ENCODE peak calls at places on chromosomes 7 and 10, in ten cellular contexts. One of them, this sample, is unnamed.

GRCh38 chr10:110500515-110500905 is 2.8 kb downstream of the DUSP5 start:
- DNase-seq in iPS-NIHi11: no peak
- DNase-seq in fibroblast of pulmonary artery: peak
- DNase-seq in activated CD8-positive, alpha-beta memory T cell treated with anti-CD3 and anti-CD28 coated beads for 48 hours: no peak
- DNase-seq in left colon: no peak
- DNase-seq in heart left ventricle: peak
- DNase-seq in T-helper 9 cell: no peak
- DNase-seq in NCI-H1105 treated with DMSO at 0.1 percent for 48 hours: no peak
- DNase-seq in GM19239: no peak
- DNase-seq in NCI-H1092 treated with DMSO at 0.1 percent for 48 hours: no peak
- DNase-seq in this sample: no peak

GRCh38 chr7:81111358-81111757 is 192.5 kb upstream of the SEMA3C start:
- DNase-seq in iPS-NIHi11: no peak
- DNase-seq in fibroblast of pulmonary artery: peak
- DNase-seq in activated CD8-positive, alpha-beta memory T cell treated with anti-CD3 and anti-CD28 coated beads for 48 hours: no peak
- DNase-seq in left colon: no peak
- DNase-seq in heart left ventricle: no peak
- DNase-seq in T-helper 9 cell: no peak
- DNase-seq in NCI-H1105 treated with DMSO at 0.1 percent for 48 hours: no peak
- DNase-seq in GM19239: no peak
- DNase-seq in NCI-H1092 treated with DMSO at 0.1 percent for 48 hours: no peak
- DNase-seq in this sample: no peak

GRCh38 chr10:96497391-96497790 is 16.3 kb downstream of the TLL2 start:
- DNase-seq in iPS-NIHi11: no peak
- DNase-seq in fibroblast of pulmonary artery: no peak
- DNase-seq in activated CD8-positive, alpha-beta memory T cell treated with anti-CD3 and anti-CD28 coated beads for 48 hours: no peak
- DNase-seq in left colon: no peak
- DNase-seq in heart left ventricle: no peak
- DNase-seq in T-helper 9 cell: no peak
- DNase-seq in NCI-H1105 treated with DMSO at 0.1 percent for 48 hours: no peak
- DNase-seq in GM19239: no peak
- DNase-seq in NCI-H1092 treated with DMSO at 0.1 percent for 48 hours: no peak
- DNase-seq in this sample: no peak

GRCh38 chr10:48363617-48364355 is 57.3 kb downstream of the MAPK8 start:
- DNase-seq in iPS-NIHi11: peak
- DNase-seq in fibroblast of pulmonary artery: peak
- DNase-seq in activated CD8-positive, alpha-beta memory T cell treated with anti-CD3 and anti-CD28 coated beads for 48 hours: no peak
- DNase-seq in left colon: peak
- DNase-seq in heart left ventricle: peak
- DNase-seq in T-helper 9 cell: no peak
- DNase-seq in NCI-H1105 treated with DMSO at 0.1 percent for 48 hours: peak
- DNase-seq in GM19239: no peak
- DNase-seq in NCI-H1092 treated with DMSO at 0.1 percent for 48 hours: peak
- DNase-seq in this sample: no peak

GRCh38 chr7:99385564-99385963 is 11.0 kb downstream of the ARPC1B start:
- DNase-seq in iPS-NIHi11: no peak
- DNase-seq in fibroblast of pulmonary artery: no peak
- DNase-seq in activated CD8-positive, alpha-beta memory T cell treated with anti-CD3 and anti-CD28 coated beads for 48 hours: no peak
- DNase-seq in left colon: no peak
- DNase-seq in heart left ventricle: no peak
- DNase-seq in T-helper 9 cell: no peak
- DNase-seq in NCI-H1105 treated with DMSO at 0.1 percent for 48 hours: no peak
- DNase-seq in GM19239: no peak
- DNase-seq in NCI-H1092 treated with DMSO at 0.1 percent for 48 hours: no peak
- DNase-seq in this sample: no peak

GRCh38 chr7:50641442-50642405 is 76.5 kb upstream of the DDC start:
- DNase-seq in iPS-NIHi11: no peak
- DNase-seq in fibroblast of pulmonary artery: no peak
- DNase-seq in activated CD8-positive, alpha-beta memory T cell treated with anti-CD3 and anti-CD28 coated beads for 48 hours: no peak
- DNase-seq in left colon: no peak
- DNase-seq in heart left ventricle: peak
- DNase-seq in T-helper 9 cell: no peak
- DNase-seq in NCI-H1105 treated with DMSO at 0.1 percent for 48 hours: no peak
- DNase-seq in GM19239: no peak
- DNase-seq in NCI-H1092 treated with DMSO at 0.1 percent for 48 hours: peak
- DNase-seq in this sample: no peak

GRCh38 chr10:111758593-111758992 is 425.0 kb downstream of the GPAM start:
- DNase-seq in iPS-NIHi11: no peak
- DNase-seq in fibroblast of pulmonary artery: no peak
- DNase-seq in activated CD8-positive, alpha-beta memory T cell treated with anti-CD3 and anti-CD28 coated beads for 48 hours: no peak
- DNase-seq in left colon: no peak
- DNase-seq in heart left ventricle: no peak
- DNase-seq in T-helper 9 cell: no peak
- DNase-seq in NCI-H1105 treated with DMSO at 0.1 percent for 48 hours: no peak
- DNase-seq in GM19239: no peak
- DNase-seq in NCI-H1092 treated with DMSO at 0.1 percent for 48 hours: no peak
- DNase-seq in this sample: no peak

GRCh38 chr10:93992400-93993030 is 1.2 kb upstream of the PLCE1 start:
- DNase-seq in iPS-NIHi11: no peak
- DNase-seq in fibroblast of pulmonary artery: no peak
- DNase-seq in activated CD8-positive, alpha-beta memory T cell treated with anti-CD3 and anti-CD28 coated beads for 48 hours: no peak
- DNase-seq in left colon: no peak
- DNase-seq in heart left ventricle: no peak
- DNase-seq in T-helper 9 cell: no peak
- DNase-seq in NCI-H1105 treated with DMSO at 0.1 percent for 48 hours: no peak
- DNase-seq in GM19239: no peak
- DNase-seq in NCI-H1092 treated with DMSO at 0.1 percent for 48 hours: no peak
- DNase-seq in this sample: no peak

GRCh38 chr10:124088944-124089343 is 4.5 kb downstream of the CHST15 start:
- DNase-seq in iPS-NIHi11: no peak
- DNase-seq in fibroblast of pulmonary artery: no peak
- DNase-seq in activated CD8-positive, alpha-beta memory T cell treated with anti-CD3 and anti-CD28 coated beads for 48 hours: no peak
- DNase-seq in left colon: no peak
- DNase-seq in heart left ventricle: no peak
- DNase-seq in T-helper 9 cell: no peak
- DNase-seq in NCI-H1105 treated with DMSO at 0.1 percent for 48 hours: no peak
- DNase-seq in GM19239: no peak
- DNase-seq in NCI-H1092 treated with DMSO at 0.1 percent for 48 hours: no peak
- DNase-seq in this sample: no peak

GRCh38 chr10:86204421-86205045 is 162.1 kb downstream of the GRID1 start:
- DNase-seq in iPS-NIHi11: no peak
- DNase-seq in fibroblast of pulmonary artery: no peak
- DNase-seq in activated CD8-positive, alpha-beta memory T cell treated with anti-CD3 and anti-CD28 coated beads for 48 hours: no peak
- DNase-seq in left colon: no peak
- DNase-seq in heart left ventricle: no peak
- DNase-seq in T-helper 9 cell: no peak
- DNase-seq in NCI-H1105 treated with DMSO at 0.1 percent for 48 hours: no peak
- DNase-seq in GM19239: no peak
- DNase-seq in NCI-H1092 treated with DMSO at 0.1 percent for 48 hours: no peak
- DNase-seq in this sample: peak

GRCh38 chr7:97421307-97421905 is 303.9 kb downstream of the SDHAF3 start:
- DNase-seq in iPS-NIHi11: peak
- DNase-seq in fibroblast of pulmonary artery: no peak
- DNase-seq in activated CD8-positive, alpha-beta memory T cell treated with anti-CD3 and anti-CD28 coated beads for 48 hours: no peak
- DNase-seq in left colon: no peak
- DNase-seq in heart left ventricle: no peak
- DNase-seq in T-helper 9 cell: no peak
- DNase-seq in NCI-H1105 treated with DMSO at 0.1 percent for 48 hours: no peak
- DNase-seq in GM19239: no peak
- DNase-seq in NCI-H1092 treated with DMSO at 0.1 percent for 48 hours: no peak
- DNase-seq in this sample: no peak

GRCh38 chr10:125024496-125025234 is 82.7 kb downstream of the ZRANB1 start:
- DNase-seq in iPS-NIHi11: no peak
- DNase-seq in fibroblast of pulmonary artery: no peak
- DNase-seq in activated CD8-positive, alpha-beta memory T cell treated with anti-CD3 and anti-CD28 coated beads for 48 hours: no peak
- DNase-seq in left colon: no peak
- DNase-seq in heart left ventricle: no peak
- DNase-seq in T-helper 9 cell: no peak
- DNase-seq in NCI-H1105 treated with DMSO at 0.1 percent for 48 hours: peak
- DNase-seq in GM19239: no peak
- DNase-seq in NCI-H1092 treated with DMSO at 0.1 percent for 48 hours: peak
- DNase-seq in this sample: no peak

GRCh38 chr7:29196191-29196590 is 1.6 kb downstream of the CHN2 start:
- DNase-seq in iPS-NIHi11: no peak
- DNase-seq in fibroblast of pulmonary artery: no peak
- DNase-seq in activated CD8-positive, alpha-beta memory T cell treated with anti-CD3 and anti-CD28 coated beads for 48 hours: no peak
- DNase-seq in left colon: no peak
- DNase-seq in heart left ventricle: no peak
- DNase-seq in T-helper 9 cell: no peak
- DNase-seq in NCI-H1105 treated with DMSO at 0.1 percent for 48 hours: no peak
- DNase-seq in GM19239: no peak
- DNase-seq in NCI-H1092 treated with DMSO at 0.1 percent for 48 hours: peak
- DNase-seq in this sample: no peak

GRCh38 chr10:110852255-110852896 is 19.4 kb upstream of the PDCD4 start:
- DNase-seq in iPS-NIHi11: no peak
- DNase-seq in fibroblast of pulmonary artery: no peak
- DNase-seq in activated CD8-positive, alpha-beta memory T cell treated with anti-CD3 and anti-CD28 coated beads for 48 hours: no peak
- DNase-seq in left colon: no peak
- DNase-seq in heart left ventricle: peak
- DNase-seq in T-helper 9 cell: no peak
- DNase-seq in NCI-H1105 treated with DMSO at 0.1 percent for 48 hours: no peak
- DNase-seq in GM19239: no peak
- DNase-seq in NCI-H1092 treated with DMSO at 0.1 percent for 48 hours: no peak
- DNase-seq in this sample: no peak

GRCh38 chr10:60224129-60224705 is 165.5 kb downstream of the ANK3 start:
- DNase-seq in iPS-NIHi11: no peak
- DNase-seq in fibroblast of pulmonary artery: no peak
- DNase-seq in activated CD8-positive, alpha-beta memory T cell treated with anti-CD3 and anti-CD28 coated beads for 48 hours: no peak
- DNase-seq in left colon: no peak
- DNase-seq in heart left ventricle: no peak
- DNase-seq in T-helper 9 cell: no peak
- DNase-seq in NCI-H1105 treated with DMSO at 0.1 percent for 48 hours: no peak
- DNase-seq in GM19239: no peak
- DNase-seq in NCI-H1092 treated with DMSO at 0.1 percent for 48 hours: no peak
- DNase-seq in this sample: no peak

GRCh38 chr7:38186593-38187314 is 8.7 kb downstream of the STARD3NL start:
- DNase-seq in iPS-NIHi11: no peak
- DNase-seq in fibroblast of pulmonary artery: peak
- DNase-seq in activated CD8-positive, alpha-beta memory T cell treated with anti-CD3 and anti-CD28 coated beads for 48 hours: no peak
- DNase-seq in left colon: no peak
- DNase-seq in heart left ventricle: no peak
- DNase-seq in T-helper 9 cell: no peak
- DNase-seq in NCI-H1105 treated with DMSO at 0.1 percent for 48 hours: no peak
- DNase-seq in GM19239: no peak
- DNase-seq in NCI-H1092 treated with DMSO at 0.1 percent for 48 hours: no peak
- DNase-seq in this sample: no peak

GRCh38 chr10:73368238-73368637 is 9.6 kb upstream of the CFAP70 start:
- DNase-seq in iPS-NIHi11: no peak
- DNase-seq in fibroblast of pulmonary artery: no peak
- DNase-seq in activated CD8-positive, alpha-beta memory T cell treated with anti-CD3 and anti-CD28 coated beads for 48 hours: no peak
- DNase-seq in left colon: no peak
- DNase-seq in heart left ventricle: no peak
- DNase-seq in T-helper 9 cell: no peak
- DNase-seq in NCI-H1105 treated with DMSO at 0.1 percent for 48 hours: no peak
- DNase-seq in GM19239: no peak
- DNase-seq in NCI-H1092 treated with DMSO at 0.1 percent for 48 hours: no peak
- DNase-seq in this sample: no peak

GRCh38 chr7:80781561-80781979 is 137.3 kb downstream of the SEMA3C start:
- DNase-seq in iPS-NIHi11: peak
- DNase-seq in fibroblast of pulmonary artery: peak
- DNase-seq in activated CD8-positive, alpha-beta memory T cell treated with anti-CD3 and anti-CD28 coated beads for 48 hours: no peak
- DNase-seq in left colon: no peak
- DNase-seq in heart left ventricle: peak
- DNase-seq in T-helper 9 cell: no peak
- DNase-seq in NCI-H1105 treated with DMSO at 0.1 percent for 48 hours: peak
- DNase-seq in GM19239: no peak
- DNase-seq in NCI-H1092 treated with DMSO at 0.1 percent for 48 hours: no peak
- DNase-seq in this sample: no peak

GRCh38 chr10:101569838-101570763 is 18.0 kb downstream of the POLL start:
- DNase-seq in iPS-NIHi11: peak
- DNase-seq in fibroblast of pulmonary artery: peak
- DNase-seq in activated CD8-positive, alpha-beta memory T cell treated with anti-CD3 and anti-CD28 coated beads for 48 hours: peak
- DNase-seq in left colon: peak
- DNase-seq in heart left ventricle: peak
- DNase-seq in T-helper 9 cell: peak
- DNase-seq in NCI-H1105 treated with DMSO at 0.1 percent for 48 hours: peak
- DNase-seq in GM19239: peak
- DNase-seq in NCI-H1092 treated with DMSO at 0.1 percent for 48 hours: peak
- DNase-seq in this sample: peak

GRCh38 chr10:126397640-126398382 is 9.5 kb upstream of the ADAM12 start:
- DNase-seq in iPS-NIHi11: no peak
- DNase-seq in fibroblast of pulmonary artery: peak
- DNase-seq in activated CD8-positive, alpha-beta memory T cell treated with anti-CD3 and anti-CD28 coated beads for 48 hours: no peak
- DNase-seq in left colon: no peak
- DNase-seq in heart left ventricle: no peak
- DNase-seq in T-helper 9 cell: no peak
- DNase-seq in NCI-H1105 treated with DMSO at 0.1 percent for 48 hours: no peak
- DNase-seq in GM19239: no peak
- DNase-seq in NCI-H1092 treated with DMSO at 0.1 percent for 48 hours: no peak
- DNase-seq in this sample: no peak

GRCh38 chr7:114554781-114555537 is 140.3 kb downstream of the FOXP2 start:
- DNase-seq in iPS-NIHi11: no peak
- DNase-seq in fibroblast of pulmonary artery: peak
- DNase-seq in activated CD8-positive, alpha-beta memory T cell treated with anti-CD3 and anti-CD28 coated beads for 48 hours: no peak
- DNase-seq in left colon: no peak
- DNase-seq in heart left ventricle: no peak
- DNase-seq in T-helper 9 cell: no peak
- DNase-seq in NCI-H1105 treated with DMSO at 0.1 percent for 48 hours: no peak
- DNase-seq in GM19239: no peak
- DNase-seq in NCI-H1092 treated with DMSO at 0.1 percent for 48 hours: no peak
- DNase-seq in this sample: no peak

GRCh38 chr7:149599636-149600206 is 102.1 kb upstream of the ZNF746 start:
- DNase-seq in iPS-NIHi11: no peak
- DNase-seq in fibroblast of pulmonary artery: no peak
- DNase-seq in activated CD8-positive, alpha-beta memory T cell treated with anti-CD3 and anti-CD28 coated beads for 48 hours: no peak
- DNase-seq in left colon: no peak
- DNase-seq in heart left ventricle: no peak
- DNase-seq in T-helper 9 cell: no peak
- DNase-seq in NCI-H1105 treated with DMSO at 0.1 percent for 48 hours: no peak
- DNase-seq in GM19239: peak
- DNase-seq in NCI-H1092 treated with DMSO at 0.1 percent for 48 hours: no peak
- DNase-seq in this sample: no peak

GRCh38 chr10:7776777-7777176 is 11.0 kb downstream of the KIN start:
- DNase-seq in iPS-NIHi11: no peak
- DNase-seq in fibroblast of pulmonary artery: no peak
- DNase-seq in activated CD8-positive, alpha-beta memory T cell treated with anti-CD3 and anti-CD28 coated beads for 48 hours: no peak
- DNase-seq in left colon: no peak
- DNase-seq in heart left ventricle: no peak
- DNase-seq in T-helper 9 cell: no peak
- DNase-seq in NCI-H1105 treated with DMSO at 0.1 percent for 48 hours: no peak
- DNase-seq in GM19239: no peak
- DNase-seq in NCI-H1092 treated with DMSO at 0.1 percent for 48 hours: no peak
- DNase-seq in this sample: no peak

GRCh38 chr10:84348860-84349259 is 20.5 kb downstream of the CCSER2 start:
- DNase-seq in iPS-NIHi11: no peak
- DNase-seq in fibroblast of pulmonary artery: peak
- DNase-seq in activated CD8-positive, alpha-beta memory T cell treated with anti-CD3 and anti-CD28 coated beads for 48 hours: no peak
- DNase-seq in left colon: no peak
- DNase-seq in heart left ventricle: no peak
- DNase-seq in T-helper 9 cell: no peak
- DNase-seq in NCI-H1105 treated with DMSO at 0.1 percent for 48 hours: no peak
- DNase-seq in GM19239: no peak
- DNase-seq in NCI-H1092 treated with DMSO at 0.1 percent for 48 hours: no peak
- DNase-seq in this sample: no peak

GRCh38 chr7:156169474-156170370 is 357.5 kb upstream of the SHH start:
- DNase-seq in iPS-NIHi11: no peak
- DNase-seq in fibroblast of pulmonary artery: no peak
- DNase-seq in activated CD8-positive, alpha-beta memory T cell treated with anti-CD3 and anti-CD28 coated beads for 48 hours: no peak
- DNase-seq in left colon: no peak
- DNase-seq in heart left ventricle: no peak
- DNase-seq in T-helper 9 cell: no peak
- DNase-seq in NCI-H1105 treated with DMSO at 0.1 percent for 48 hours: no peak
- DNase-seq in GM19239: no peak
- DNase-seq in NCI-H1092 treated with DMSO at 0.1 percent for 48 hours: no peak
- DNase-seq in this sample: peak

GRCh38 chr7:519974-520458 is 370 bp upstream of the PDGFA start:
- DNase-seq in iPS-NIHi11: peak
- DNase-seq in fibroblast of pulmonary artery: peak
- DNase-seq in activated CD8-positive, alpha-beta memory T cell treated with anti-CD3 and anti-CD28 coated beads for 48 hours: no peak
- DNase-seq in left colon: peak
- DNase-seq in heart left ventricle: peak
- DNase-seq in T-helper 9 cell: no peak
- DNase-seq in NCI-H1105 treated with DMSO at 0.1 percent for 48 hours: peak
- DNase-seq in GM19239: peak
- DNase-seq in NCI-H1092 treated with DMSO at 0.1 percent for 48 hours: peak
- DNase-seq in this sample: peak

GRCh38 chr10:56470701-56471100 is 109.6 kb upstream of the ZWINT start:
- DNase-seq in iPS-NIHi11: no peak
- DNase-seq in fibroblast of pulmonary artery: no peak
- DNase-seq in activated CD8-positive, alpha-beta memory T cell treated with anti-CD3 and anti-CD28 coated beads for 48 hours: no peak
- DNase-seq in left colon: no peak
- DNase-seq in heart left ventricle: no peak
- DNase-seq in T-helper 9 cell: no peak
- DNase-seq in NCI-H1105 treated with DMSO at 0.1 percent for 48 hours: no peak
- DNase-seq in GM19239: no peak
- DNase-seq in NCI-H1092 treated with DMSO at 0.1 percent for 48 hours: no peak
- DNase-seq in this sample: no peak

GRCh38 chr7:66099551-66100407 is 14.9 kb upstream of the CRCP start:
- DNase-seq in iPS-NIHi11: no peak
- DNase-seq in fibroblast of pulmonary artery: peak
- DNase-seq in activated CD8-positive, alpha-beta memory T cell treated with anti-CD3 and anti-CD28 coated beads for 48 hours: no peak
- DNase-seq in left colon: peak
- DNase-seq in heart left ventricle: peak
- DNase-seq in T-helper 9 cell: peak
- DNase-seq in NCI-H1105 treated with DMSO at 0.1 percent for 48 hours: no peak
- DNase-seq in GM19239: no peak
- DNase-seq in NCI-H1092 treated with DMSO at 0.1 percent for 48 hours: peak
- DNase-seq in this sample: peak